ENCODE peak calls at places on chromosome 15, in five cellular contexts. V, U, Z, C and W are unnamed samples.

GRCh38 chr15:75577401-75578205 is 1.5 kb downstream of the PTPN9 start:
- DNase-seq in V (no peak), U (no peak), Z (no peak), C (no peak), W (no peak)

GRCh38 chr15:29089731-29090616 is 179.6 kb downstream of the NSMCE3 start:
- DNase-seq in V (no peak), U (no peak), Z (no peak), C (no peak), W (no peak)

GRCh38 chr15:79101866-79102581 is 11.4 kb upstream of the RASGRF1 start:
- DNase-seq in V (no peak), U (no peak), Z (peak; percentile 24), C (no peak), W (no peak)

GRCh38 chr15:79332824-79333510 is 22.1 kb downstream of the TMED3 start:
- DNase-seq in V (no peak), U (peak; percentile 44), Z (no peak), C (no peak), W (no peak)

GRCh38 chr15:61410656-61411055 is 181.6 kb upstream of the RORA start:
- DNase-seq in V (no peak), U (no peak), Z (no peak), C (no peak), W (no peak)

GRCh38 chr15:80153900-80154299 is 1.1 kb downstream of the FAH start:
- DNase-seq in V (peak; percentile 69), U (no peak), Z (no peak), C (no peak), W (no peak)

GRCh38 chr15:57489122-57489521 is 102.6 kb upstream of the MYZAP start:
- DNase-seq in V (no peak), U (no peak), Z (no peak), C (no peak), W (no peak)

GRCh38 chr15:52797625-52798501 is 7.7 kb upstream of the ONECUT1 start:
- DNase-seq in V (no peak), U (no peak), Z (no peak), C (no peak), W (no peak)

GRCh38 chr15:96542130-96542770 is 211.8 kb downstream of the NR2F2 start:
- DNase-seq in V (no peak), U (no peak), Z (no peak), C (no peak), W (no peak)

GRCh38 chr15:90519688-90520087 is 10.0 kb upstream of the CRTC3 start:
- DNase-seq in V (no peak), U (no peak), Z (no peak), C (no peak), W (no peak)

GRCh38 chr15:65189102-65189740 is 4.1 kb upstream of the CLPX start:
- DNase-seq in V (no peak), U (no peak), Z (no peak), C (no peak), W (no peak)

GRCh38 chr15:36053746-36054145 is 507.8 kb upstream of the DPH6 start:
- DNase-seq in V (no peak), U (no peak), Z (no peak), C (no peak), W (no peak)

GRCh38 chr15:36757189-36757814 is 177.9 kb downstream of the CDIN1 start:
- DNase-seq in V (no peak), U (no peak), Z (no peak), C (no peak), W (no peak)

GRCh38 chr15:48190932-48191573 is 412 bp upstream of the CTXN2 start:
- DNase-seq in V (peak; percentile 67), U (peak; percentile 71), Z (no peak), C (no peak), W (peak; percentile 68)

GRCh38 chr15:28911295-28911979 is 25.7 kb downstream of the APBA2 start:
- DNase-seq in V (no peak), U (no peak), Z (peak; percentile 28), C (no peak), W (no peak)

GRCh38 chr15:93179072-93179471 is 90.1 kb upstream of the RGMA start:
- DNase-seq in V (no peak), U (peak; percentile 53), Z (no peak), C (peak; percentile 49), W (peak; percentile 64)

GRCh38 chr15:25770031-25770430 is 93.1 kb downstream of the ATP10A start:
- DNase-seq in V (no peak), U (no peak), Z (no peak), C (no peak), W (no peak)

GRCh38 chr15:79172032-79172481 is 81.5 kb upstream of the RASGRF1 start:
- DNase-seq in V (no peak), U (no peak), Z (peak; percentile 44), C (no peak), W (no peak)

GRCh38 chr15:93982226-93982641 is 249.1 kb upstream of the MCTP2 start:
- DNase-seq in V (peak; percentile 70), U (no peak), Z (no peak), C (peak; percentile 60), W (peak; percentile 33)

GRCh38 chr15:101022876-101023275 is 103.7 kb downstream of the LRRK1 start:
- DNase-seq in V (no peak), U (no peak), Z (peak; percentile 31), C (no peak), W (no peak)

GRCh38 chr15:79689030-79689429 is 207.8 kb downstream of the MTHFS start:
- DNase-seq in V (no peak), U (no peak), Z (no peak), C (no peak), W (no peak)

GRCh38 chr15:95446854-95447253 is 883.6 kb upstream of the NR2F2 start:
- DNase-seq in V (no peak), U (no peak), Z (no peak), C (no peak), W (no peak)

GRCh38 chr15:25339431-25339830 is 99.4 kb downstream of the UBE3A start:
- DNase-seq in V (no peak), U (no peak), Z (no peak), C (no peak), W (no peak)

GRCh38 chr15:80308002-80308401 is 56.0 kb upstream of the CTXND1 start:
- DNase-seq in V (no peak), U (no peak), Z (no peak), C (no peak), W (no peak)

GRCh38 chr15:68312701-68313204 is 35.2 kb downstream of the FEM1B start:
- DNase-seq in V (no peak), U (no peak), Z (peak; percentile 73), C (no peak), W (peak; percentile 60)

GRCh38 chr15:100722551-100723322 is 120.3 kb downstream of the ASB7 start:
- DNase-seq in V (no peak), U (no peak), Z (no peak), C (no peak), W (no peak)

GRCh38 chr15:90742082-90742481 is 24.9 kb downstream of the BLM start:
- DNase-seq in V (no peak), U (no peak), Z (no peak), C (no peak), W (no peak)

GRCh38 chr15:92277776-92278175 is 115.9 kb upstream of the ST8SIA2 start:
- DNase-seq in V (no peak), U (no peak), Z (no peak), C (no peak), W (no peak)

GRCh38 chr15:81049835-81050234 is 49.1 kb downstream of the TLNRD1 start:
- DNase-seq in V (no peak), U (no peak), Z (no peak), C (no peak), W (no peak)

GRCh38 chr15:68679961-68680371 is 101.2 kb downstream of the CORO2B start:
- DNase-seq in V (no peak), U (no peak), Z (peak; percentile 50), C (no peak), W (peak; percentile 52)

GRCh38 chr15:60649845-60650548 is 171.1 kb upstream of the ICE2 start:
- DNase-seq in V (no peak), U (no peak), Z (no peak), C (peak; percentile 22), W (no peak)

GRCh38 chr15:66145242-66146182 is 108.0 kb downstream of the MEGF11 start:
- DNase-seq in V (no peak), U (no peak), Z (no peak), C (no peak), W (no peak)

GRCh38 chr15:22240951-22241350 is 160.6 kb downstream of the OR4M2 start:
- DNase-seq in V (no peak), U (no peak), Z (no peak), C (no peak), W (no peak)

GRCh38 chr15:60407406-60407805 is 9.6 kb upstream of the ANXA2 start:
- DNase-seq in V (no peak), U (no peak), Z (no peak), C (no peak), W (no peak)

GRCh38 chr15:25416693-25417092 is 22.1 kb downstream of the UBE3A start:
- DNase-seq in V (no peak), U (no peak), Z (no peak), C (no peak), W (no peak)

GRCh38 chr15:89404023-89404422 is 69.4 kb upstream of the POLG start:
- DNase-seq in V (no peak), U (no peak), Z (no peak), C (no peak), W (no peak)
- H3K4me1 ChIP-seq in V (peaks cover 30% of the 10 kb centered on the region), U (no peaks in the 10 kb centered on the region), Z (peaks cover 47% of the 10 kb centered on the region), C (peaks cover 7% of the 10 kb centered on the region), W (peaks cover 54% of the 10 kb centered on the region)

DNA sequence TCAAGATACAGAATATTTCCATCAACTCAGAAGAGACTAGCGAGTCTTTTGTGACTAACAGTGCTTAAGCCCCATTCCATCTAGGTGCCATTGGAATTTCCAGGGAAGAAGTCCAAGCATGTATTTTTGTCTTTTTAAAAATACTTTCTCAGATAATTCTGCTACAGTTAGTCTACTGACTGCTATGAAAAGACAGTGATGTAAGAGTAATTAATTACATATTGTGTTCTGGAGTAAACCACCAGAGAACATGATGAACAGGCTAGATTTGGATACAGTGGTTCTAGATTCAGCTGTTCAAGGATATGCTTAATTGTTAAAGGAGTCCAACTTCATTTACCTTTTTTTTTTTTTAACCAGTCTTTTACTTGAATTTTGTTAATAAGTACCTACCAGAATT is 34.8 kb upstream of the PAK6 start:
- DNase-seq in V (no peak), U (no peak), Z (no peak), C (no peak), W (no peak)
- H3K36me3 ChIP-seq in V (no peaks in the 10 kb centered on the region), U (no peaks in the 10 kb centered on the region), Z (no peaks in the 10 kb centered on the region), C (no peaks in the 10 kb centered on the region), W (no peaks in the 10 kb centered on the region)

GRCh38 chr15:73985101-73985873 is 6.8 kb downstream of the STOML1 start:
- DNase-seq in V (no peak), U (no peak), Z (no peak), C (no peak), W (no peak)

GRCh38 chr15:73986776-73987056 is 5.4 kb downstream of the STOML1 start:
- DNase-seq in V (no peak), U (no peak), Z (no peak), C (no peak), W (no peak)

GRCh38 chr15:73984208-73984979 is 7.7 kb downstream of the STOML1 start:
- DNase-seq in V (no peak), U (no peak), Z (no peak), C (no peak), W (no peak)

GRCh38 chr15:73987646-73988045 is 4.4 kb downstream of the STOML1 start:
- DNase-seq in V (no peak), U (no peak), Z (no peak), C (no peak), W (no peak)

GRCh38 chr15:73986055-73986775 is 5.9 kb downstream of the STOML1 start:
- DNase-seq in V (no peak), U (no peak), Z (no peak), C (no peak), W (no peak)
- H3K4me1 ChIP-seq in V (peaks cover 68% of the 10 kb centered on the region), U (no peaks in the 10 kb centered on the region), Z (peaks cover 97% of the 10 kb centered on the region), C (peaks cover 94% of the 10 kb centered on the region), W (peaks cover 67% of the 10 kb centered on the region)

GRCh38 chr15:44541282-44541958 is 4.5 kb downstream of the EIF3J start:
- DNase-seq in V (no peak), U (no peak), Z (no peak), C (no peak), W (no peak)
- H3K36me3 ChIP-seq in V (peaks cover 3% of the 10 kb centered on the region), U (no peaks in the 10 kb centered on the region), Z (peaks cover 5% of the 10 kb centered on the region), C (no peaks in the 10 kb centered on the region), W (no peaks in the 10 kb centered on the region)